ENCODE peak calls at places on chromosomes 5 and 9, in nine cellular contexts. F is fibroblast of the aortic adventitia, A is GM10248, O is RWPE1, Y is brain microvascular endothelial cell, T is neural progenitor cell, Z is BE2C, X is WTC11, K is GM13977. C is an unnamed sample.

GRCh38 chr5:115585265-115585664 is 17.0 kb downstream of the TICAM2 start:
- DNase-seq in F (no peak), A (no peak), O (no peak), Y (no peak), T (no peak), Z (no peak), X (no peak), K (no peak), C (no peak)

GRCh38 chr9:100938507-100938906 is 90.0 kb upstream of the PLPPR1 start:
- DNase-seq in F (no peak), A (no peak), O (no peak), Y (no peak), T (no peak), Z (no peak), X (no peak), K (no peak), C (no peak)

GRCh38 chr5:19125956-19126713 is 861.9 kb downstream of the CDH18 start:
- DNase-seq in F (no peak), A (no peak), O (peak), Y (no peak), T (no peak), Z (no peak), X (no peak), K (no peak), C (no peak)

GRCh38 chr5:31153523-31153922 is 40.0 kb upstream of the CDH6 start:
- DNase-seq in F (peak), A (no peak), O (no peak), Y (peak), T (no peak), Z (no peak), X (no peak), K (no peak), C (no peak)

GRCh38 chr9:134390537-134390936 is 64.3 kb downstream of the RXRA start:
- DNase-seq in F (no peak), A (peak), O (no peak), Y (no peak), T (no peak), Z (no peak), X (no peak), K (peak), C (no peak)

GRCh38 chr9:76880210-76880609 is 25.7 kb downstream of the PRUNE2 start:
- DNase-seq in F (no peak), A (no peak), O (no peak), Y (no peak), T (no peak), Z (no peak), X (no peak), K (no peak), C (no peak)

GRCh38 chr9:10232352-10232930 is 380.4 kb downstream of the PTPRD start:
- DNase-seq in F (peak), A (no peak), O (no peak), Y (peak), T (no peak), Z (no peak), X (no peak), K (no peak), C (no peak)

GRCh38 chr9:14209399-14209990 is 104.4 kb downstream of the NFIB start:
- DNase-seq in F (no peak), A (no peak), O (no peak), Y (no peak), T (no peak), Z (peak), X (no peak), K (no peak), C (no peak)

GRCh38 chr9:89477395-89477794 is 20.5 kb downstream of the SEMA4D start:
- DNase-seq in F (no peak), A (no peak), O (no peak), Y (no peak), T (no peak), Z (no peak), X (no peak), K (no peak), C (no peak)

GRCh38 chr9:136665704-136666363 is 3.1 kb downstream of the EGFL7 start:
- DNase-seq in F (no peak), A (no peak), O (peak), Y (no peak), T (peak), Z (no peak), X (peak), K (peak), C (no peak)

GRCh38 chr9:81191222-81191621 is 498.1 kb downstream of the TLE1 start:
- DNase-seq in F (no peak), A (no peak), O (peak), Y (no peak), T (no peak), Z (no peak), X (no peak), K (no peak), C (no peak)

GRCh38 chr5:132090107-132090506 is 16.5 kb downstream of the CSF2 start:
- DNase-seq in F (peak), A (no peak), O (peak), Y (peak), T (no peak), Z (peak), X (no peak), K (no peak), C (no peak)

GRCh38 chr9:14344846-14345585 is 31.1 kb upstream of the NFIB start:
- DNase-seq in F (no peak), A (no peak), O (no peak), Y (no peak), T (peak), Z (no peak), X (no peak), K (no peak), C (no peak)

GRCh38 chr9:92310562-92310961 is 14.6 kb downstream of the NOL8 start:
- DNase-seq in F (no peak), A (no peak), O (no peak), Y (no peak), T (no peak), Z (no peak), X (no peak), K (no peak), C (no peak)

GRCh38 chr9:121278535-121279169 is 10.7 kb downstream of the GSN start:
- DNase-seq in F (peak), A (peak), O (peak), Y (peak), T (peak), Z (peak), X (peak), K (peak), C (peak)

GRCh38 chr5:74766348-74766886 is 500 bp downstream of the GFM2 start:
- DNase-seq in F (peak), A (peak), O (peak), Y (no peak), T (peak), Z (no peak), X (no peak), K (peak), C (no peak)

GRCh38 chr5:173669483-173669882 is 53.0 kb upstream of the BOD1 start:
- DNase-seq in F (no peak), A (no peak), O (no peak), Y (no peak), T (no peak), Z (no peak), X (no peak), K (no peak), C (no peak)

GRCh38 chr5:74212336-74212735 is 428.2 kb downstream of the ENC1 start:
- DNase-seq in F (peak), A (peak), O (no peak), Y (peak), T (peak), Z (peak), X (peak), K (no peak), C (peak)

GRCh38 chr5:23024470-23024869 is 171.3 kb upstream of the CDH12 start:
- DNase-seq in F (no peak), A (no peak), O (no peak), Y (no peak), T (no peak), Z (no peak), X (no peak), K (no peak), C (no peak)

GRCh38 chr9:109108318-109108717 is 11.4 kb downstream of the TMEM245 start:
- DNase-seq in F (peak), A (no peak), O (no peak), Y (peak), T (no peak), Z (no peak), X (no peak), K (no peak), C (no peak)

GRCh38 chr5:115494570-115495289 is 49.8 kb downstream of the FEM1C start:
- DNase-seq in F (peak), A (no peak), O (no peak), Y (no peak), T (no peak), Z (peak), X (no peak), K (no peak), C (no peak)

GRCh38 chr9:98056403-98057094 is at the start of gene NANS:
- DNase-seq in F (peak), A (peak), O (peak), Y (peak), T (peak), Z (peak), X (peak), K (peak), C (peak)

GRCh38 chr5:91925249-91925648 is 542.1 kb upstream of the ARRDC3 start:
- DNase-seq in F (no peak), A (no peak), O (no peak), Y (no peak), T (no peak), Z (no peak), X (no peak), K (no peak), C (no peak)

GRCh38 chr5:42944989-42945388 is 95.1 kb downstream of the ANXA2R start:
- DNase-seq in F (peak), A (no peak), O (peak), Y (peak), T (no peak), Z (no peak), X (no peak), K (no peak), C (no peak)
- TF ChIP-seq CTCF in F (no peak), A (no peak), O (no peak), Y (no peak), T (no peak), Z (no peak), X (no peak), K (no peak), C (no peak)

GRCh38 chr9:85900504-85901201 is 40.3 kb upstream of the NAA35 start:
- DNase-seq in F (peak), A (peak), O (peak), Y (peak), T (peak), Z (peak), X (peak), K (peak), C (peak)
- TF ChIP-seq CTCF in F (peak), A (peak), O (peak), Y (peak), T (peak), Z (peak), X (peak), K (peak), C (peak)

GRCh38 chr5:82641362-82641988 is 363.3 kb upstream of the RPS23 start:
- DNase-seq in F (peak), A (peak), O (peak), Y (peak), T (peak), Z (peak), X (no peak), K (peak), C (peak)
- TF ChIP-seq CTCF in F (peak), A (peak), O (peak), Y (peak), T (peak), Z (peak), X (peak), K (peak), C (peak)

GRCh38 chr5:66769839-66770617 is 173.8 kb downstream of the MAST4 start:
- DNase-seq in F (peak), A (no peak), O (no peak), Y (no peak), T (peak), Z (peak), X (peak), K (no peak), C (peak)
- TF ChIP-seq CTCF in F (peak), A (no peak), O (no peak), Y (peak), T (peak), Z (peak), X (no peak), K (peak), C (no peak)

GRCh38 chr5:174790906-174791305 is 66.5 kb downstream of the MSX2 start:
- DNase-seq in F (no peak), A (no peak), O (no peak), Y (no peak), T (no peak), Z (no peak), X (no peak), K (no peak), C (no peak)

GRCh38 chr5:174794941-174795672 is 70.7 kb downstream of the MSX2 start:
- DNase-seq in F (no peak), A (no peak), O (no peak), Y (peak), T (peak), Z (no peak), X (peak), K (no peak), C (no peak)

GRCh38 chr5:174793076-174793475 is 68.7 kb downstream of the MSX2 start:
- DNase-seq in F (no peak), A (no peak), O (no peak), Y (no peak), T (no peak), Z (no peak), X (no peak), K (no peak), C (no peak)

GRCh38 chr5:174796711-174797192 is 72.4 kb downstream of the MSX2 start:
- DNase-seq in F (no peak), A (no peak), O (no peak), Y (no peak), T (no peak), Z (no peak), X (no peak), K (no peak), C (no peak)

DNA sequence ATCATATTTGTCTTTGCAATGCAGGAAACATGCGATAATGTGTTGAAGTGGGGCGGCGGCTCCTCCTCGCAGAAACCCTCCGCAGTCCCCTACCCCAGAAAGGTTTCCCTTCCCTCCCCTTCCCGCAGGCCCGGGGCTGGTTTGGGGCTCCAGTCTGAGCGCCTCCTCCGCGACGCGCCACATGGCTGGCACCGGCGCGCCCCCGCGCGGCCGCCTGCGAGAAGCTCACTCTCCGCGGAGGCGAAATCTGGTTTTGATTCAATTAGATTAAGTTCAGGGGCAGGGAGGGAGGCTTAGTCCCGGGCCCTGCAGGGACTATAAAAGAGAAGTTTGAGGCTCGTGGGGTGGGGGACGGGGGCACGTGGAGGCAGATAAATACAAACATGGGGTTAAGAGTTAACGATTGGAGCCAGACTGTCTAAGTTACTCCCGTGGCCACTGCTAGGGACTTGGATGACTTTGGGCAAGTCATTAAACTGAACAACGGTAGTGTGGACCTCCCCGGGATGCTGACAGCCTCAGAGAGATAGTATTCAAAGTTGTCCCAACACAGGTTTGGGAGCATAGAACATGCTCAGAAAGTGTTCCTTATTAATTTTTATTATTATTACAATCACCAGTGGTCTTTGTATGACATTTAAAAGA is 69.4 kb downstream of the MSX2 start:
- DNase-seq in F (peak), A (peak), O (peak), Y (peak), T (peak), Z (peak), X (peak), K (peak), C (peak)
- TF ChIP-seq CTCF in F (peak), A (peak), O (peak), Y (peak), T (peak), Z (peak), X (peak), K (peak), C (peak)

DNA sequence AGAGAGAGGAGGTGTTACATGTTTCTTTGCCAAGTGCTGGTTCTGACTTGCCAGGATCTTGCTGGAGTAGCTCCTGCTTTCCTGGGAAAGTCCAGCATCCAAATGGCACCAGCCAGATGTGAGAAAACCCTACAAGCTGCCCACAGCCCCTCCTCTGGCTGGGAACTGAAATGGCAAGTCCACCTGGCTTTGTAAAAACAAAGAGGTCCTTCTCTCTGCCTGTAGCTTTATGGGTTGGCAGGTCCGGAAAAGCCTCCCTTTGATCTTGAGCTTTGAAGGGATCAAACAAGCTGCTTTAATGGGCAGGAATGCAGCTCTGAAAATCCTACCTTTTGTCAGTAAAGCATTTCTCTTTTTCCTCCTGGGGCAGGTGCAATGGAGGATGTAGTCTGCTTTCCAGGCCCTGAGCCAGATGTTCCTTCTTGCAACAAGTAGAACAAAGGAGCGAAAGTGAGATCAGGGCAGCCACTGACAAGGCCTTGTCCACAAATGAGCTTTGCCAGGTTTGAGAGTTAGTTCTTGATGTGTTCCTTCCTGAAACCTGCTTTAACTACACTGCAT is 456.7 kb downstream of the ZNF608 start:
- DNase-seq in F (no peak), A (no peak), O (no peak), Y (no peak), T (peak), Z (no peak), X (peak), K (no peak), C (peak)
- TF ChIP-seq CTCF in F (no peak), A (no peak), O (no peak), Y (peak), T (peak), Z (peak), X (peak), K (no peak), C (no peak)

C was measured in transverse colon.